ENCODE peak calls at places on chromosomes 4 and X, in seven cellular contexts. One of them, this sample, is unnamed.
A peak's percentile ranks its signal among the peaks of the same experiment; 100 is the strongest.

GRCh38 chr4:98248984-98249383 is 12.2 kb upstream of the RAP1GDS1 start:
- DNase-seq in neural progenitor cell: no peak
- DNase-seq in H1: no peak
- DNase-seq in heart right ventricle: no peak
- DNase-seq in HCT116: no peak
- DNase-seq in pancreas: no peak
- DNase-seq in HepG2: no peak
- DNase-seq in this sample: no peak

GRCh38 chr4:15339732-15340131 is 88.1 kb upstream of the C1QTNF7 start:
- DNase-seq in neural progenitor cell: no peak
- DNase-seq in H1: no peak
- DNase-seq in heart right ventricle: no peak
- DNase-seq in HCT116: no peak
- DNase-seq in pancreas: no peak
- DNase-seq in HepG2: no peak
- DNase-seq in this sample: no peak

GRCh38 chr4:121270384-121270783 is 106.3 kb upstream of the TNIP3 start:
- DNase-seq in neural progenitor cell: no peak
- DNase-seq in H1: no peak
- DNase-seq in heart right ventricle: no peak
- DNase-seq in HCT116: no peak
- DNase-seq in pancreas: no peak
- DNase-seq in HepG2: no peak
- DNase-seq in this sample: no peak

GRCh38 chrX:39944416-39944815 is 153.3 kb downstream of the BCOR start:
- DNase-seq in neural progenitor cell: no peak
- DNase-seq in H1: no peak
- DNase-seq in heart right ventricle: no peak
- DNase-seq in HCT116: no peak
- DNase-seq in pancreas: no peak
- DNase-seq in HepG2: no peak
- DNase-seq in this sample: no peak

GRCh38 chrX:20029728-20030127 is 38.9 kb upstream of the BCLAF3 start:
- DNase-seq in neural progenitor cell: no peak
- DNase-seq in H1: no peak
- DNase-seq in heart right ventricle: no peak
- DNase-seq in HCT116: no peak
- DNase-seq in pancreas: peak; percentile 42
- DNase-seq in HepG2: peak; percentile 82
- DNase-seq in this sample: no peak

GRCh38 chr4:55181606-55182005 is 56.2 kb upstream of the KDR start:
- DNase-seq in neural progenitor cell: no peak
- DNase-seq in H1: no peak
- DNase-seq in heart right ventricle: no peak
- DNase-seq in HCT116: no peak
- DNase-seq in pancreas: no peak
- DNase-seq in HepG2: no peak
- DNase-seq in this sample: no peak

GRCh38 chrX:154799554-154800348 is 5.5 kb downstream of the MPP1 start:
- DNase-seq in neural progenitor cell: peak; percentile 80
- DNase-seq in H1: no peak
- DNase-seq in heart right ventricle: no peak
- DNase-seq in HCT116: no peak
- DNase-seq in pancreas: peak; percentile 74
- DNase-seq in HepG2: peak; percentile 90
- DNase-seq in this sample: no peak

GRCh38 chr4:33025236-33025635 is 2305.1 kb downstream of the PCDH7 start:
- DNase-seq in neural progenitor cell: no peak
- DNase-seq in H1: no peak
- DNase-seq in heart right ventricle: no peak
- DNase-seq in HCT116: no peak
- DNase-seq in pancreas: no peak
- DNase-seq in HepG2: no peak
- DNase-seq in this sample: no peak

GRCh38 chr4:172982151-172982590 is 186.4 kb upstream of the GALNT7 start:
- DNase-seq in neural progenitor cell: no peak
- DNase-seq in H1: no peak
- DNase-seq in heart right ventricle: no peak
- DNase-seq in HCT116: peak; percentile 69
- DNase-seq in pancreas: peak; percentile 16
- DNase-seq in HepG2: no peak
- DNase-seq in this sample: no peak

GRCh38 chrX:6129195-6129594 is 99.5 kb downstream of the NLGN4X start:
- DNase-seq in neural progenitor cell: no peak
- DNase-seq in H1: no peak
- DNase-seq in heart right ventricle: no peak
- DNase-seq in HCT116: no peak
- DNase-seq in pancreas: no peak
- DNase-seq in HepG2: no peak
- DNase-seq in this sample: no peak

GRCh38 chr4:184473265-184473514 is 1.2 kb downstream of the IRF2 start:
- DNase-seq in neural progenitor cell: no peak
- DNase-seq in H1: no peak
- DNase-seq in heart right ventricle: no peak
- DNase-seq in HCT116: no peak
- DNase-seq in pancreas: peak; percentile 41
- DNase-seq in HepG2: no peak
- DNase-seq in this sample: no peak

GRCh38 chr4:184472540-184473264 is 1.6 kb downstream of the IRF2 start:
- DNase-seq in neural progenitor cell: peak; percentile 86
- DNase-seq in H1: no peak
- DNase-seq in heart right ventricle: peak; percentile 81
- DNase-seq in HCT116: no peak
- DNase-seq in pancreas: peak; percentile 84
- DNase-seq in HepG2: peak; percentile 71
- DNase-seq in this sample: peak; percentile 30

GRCh38 chr4:184474261-184475095 is at the start of gene IRF2:
- DNase-seq in neural progenitor cell: peak; percentile 94
- DNase-seq in H1: peak; percentile 77
- DNase-seq in heart right ventricle: peak; percentile 98
- DNase-seq in HCT116: peak; percentile 71
- DNase-seq in pancreas: peak; percentile 96
- DNase-seq in HepG2: peak; percentile 93
- DNase-seq in this sample: peak; percentile 83

GRCh38 chr4:184475096-184475461 is 729 bp upstream of the IRF2 start:
- DNase-seq in neural progenitor cell: no peak
- DNase-seq in H1: no peak
- DNase-seq in heart right ventricle: peak; percentile 50
- DNase-seq in HCT116: no peak
- DNase-seq in pancreas: peak; percentile 45
- DNase-seq in HepG2: no peak
- DNase-seq in this sample: peak; percentile 7

DNA sequence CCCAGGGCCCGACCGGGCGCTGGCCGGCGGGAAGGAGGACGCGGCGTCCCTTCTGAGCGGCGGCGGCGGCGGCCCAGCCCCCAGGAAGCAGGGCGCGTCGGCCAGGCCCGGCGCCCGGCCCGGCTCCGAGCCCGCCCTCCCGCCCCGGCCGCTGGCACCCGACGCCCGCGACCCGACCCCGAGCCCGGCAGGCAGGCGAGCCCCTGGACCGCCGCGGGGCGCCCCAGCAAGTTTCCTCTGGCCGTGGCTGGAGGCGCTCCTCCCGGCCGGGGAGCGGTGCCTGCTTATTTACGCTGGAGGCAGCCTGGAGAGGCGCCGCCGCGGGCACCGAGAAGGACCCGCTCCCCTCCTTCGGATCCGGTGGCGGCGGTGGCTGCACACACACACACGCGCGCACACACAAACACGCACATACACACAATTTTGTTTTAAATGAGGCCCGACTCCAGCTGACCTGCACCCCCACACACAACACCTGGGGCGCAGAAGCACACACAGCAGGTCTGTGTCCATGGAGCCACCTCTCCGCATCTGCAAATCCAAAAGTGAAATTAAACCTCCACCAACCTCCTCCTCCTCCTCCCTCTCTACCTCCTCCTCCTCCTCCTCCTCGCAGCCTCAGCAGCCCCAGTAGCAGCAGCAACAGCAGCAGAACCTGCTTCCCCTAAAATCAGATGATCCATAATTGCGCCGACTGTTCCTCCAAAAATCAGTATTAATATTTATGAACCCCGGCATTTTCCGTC is 662 bp downstream of the IRF2 start:
- DNase-seq in neural progenitor cell: peak; percentile 75
- DNase-seq in H1: no peak
- DNase-seq in heart right ventricle: peak; percentile 28
- DNase-seq in HCT116: no peak
- DNase-seq in pancreas: peak; percentile 44
- DNase-seq in HepG2: no peak
- DNase-seq in this sample: no peak
- H3K4me1 ChIP-seq in neural progenitor cell: peaks cover 8% of the 10 kb centered on the region
- H3K4me1 ChIP-seq in H1: peaks cover 8% of the 10 kb centered on the region
- H3K4me1 ChIP-seq in heart right ventricle: peaks cover 58% of the 10 kb centered on the region
- H3K4me1 ChIP-seq in HCT116: no peaks in the 10 kb centered on the region
- H3K4me1 ChIP-seq in pancreas: peaks cover 27% of the 10 kb centered on the region
- H3K4me1 ChIP-seq in HepG2: peaks cover 58% of the 10 kb centered on the region
- H3K4me1 ChIP-seq in this sample: peaks cover 26% of the 10 kb centered on the region

GRCh38 chrX:141341341-141341740 is 99.0 kb upstream of the SPANXC start:
- DNase-seq in neural progenitor cell: no peak
- DNase-seq in H1: no peak
- DNase-seq in heart right ventricle: peak; percentile 3
- DNase-seq in HCT116: no peak
- DNase-seq in pancreas: no peak
- DNase-seq in HepG2: no peak
- DNase-seq in this sample: no peak
- H3K27me3 ChIP-seq in neural progenitor cell: no peaks in the 10 kb centered on the region
- H3K27me3 ChIP-seq in H1: no peaks in the 10 kb centered on the region
- H3K27me3 ChIP-seq in heart right ventricle: no peaks in the 10 kb centered on the region
- H3K27me3 ChIP-seq in HCT116: no peaks in the 10 kb centered on the region
- H3K27me3 ChIP-seq in pancreas: no peaks in the 10 kb centered on the region
- H3K27me3 ChIP-seq in HepG2: no peaks in the 10 kb centered on the region
- H3K27me3 ChIP-seq in this sample: no peaks in the 10 kb centered on the region

DNA sequence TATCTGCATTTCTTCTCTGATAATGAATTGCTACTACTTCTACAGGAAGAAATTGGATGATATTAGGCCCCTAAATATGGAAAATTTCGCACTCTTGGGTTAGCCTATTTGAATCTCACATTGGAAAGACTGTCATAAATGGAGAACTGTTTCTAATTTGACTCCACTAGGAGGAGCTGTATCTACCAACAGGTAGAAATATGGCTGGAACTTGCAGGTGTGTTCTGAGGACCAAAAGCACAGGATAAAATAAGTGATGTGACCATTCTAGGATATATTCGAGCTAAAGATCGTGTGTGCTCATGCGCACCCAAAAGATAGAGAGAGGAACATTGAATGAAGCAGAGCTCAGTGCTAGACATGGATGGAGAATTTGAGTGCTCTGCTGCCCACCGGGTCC is 4.8 kb upstream of the NKAP start:
- DNase-seq in neural progenitor cell: no peak
- DNase-seq in H1: no peak
- DNase-seq in heart right ventricle: no peak
- DNase-seq in HCT116: no peak
- DNase-seq in pancreas: no peak
- DNase-seq in HepG2: no peak
- DNase-seq in this sample: no peak
- TF ChIP-seq CTCF in neural progenitor cell: peak; percentile 26
- TF ChIP-seq CTCF in H1: peak; percentile 17
- TF ChIP-seq CTCF in heart right ventricle: no peak
- TF ChIP-seq CTCF in HCT116: no peak
- TF ChIP-seq CTCF in pancreas: no peak
- TF ChIP-seq CTCF in HepG2: peak; percentile 25
- TF ChIP-seq CTCF in this sample: peak; percentile 11

DNA sequence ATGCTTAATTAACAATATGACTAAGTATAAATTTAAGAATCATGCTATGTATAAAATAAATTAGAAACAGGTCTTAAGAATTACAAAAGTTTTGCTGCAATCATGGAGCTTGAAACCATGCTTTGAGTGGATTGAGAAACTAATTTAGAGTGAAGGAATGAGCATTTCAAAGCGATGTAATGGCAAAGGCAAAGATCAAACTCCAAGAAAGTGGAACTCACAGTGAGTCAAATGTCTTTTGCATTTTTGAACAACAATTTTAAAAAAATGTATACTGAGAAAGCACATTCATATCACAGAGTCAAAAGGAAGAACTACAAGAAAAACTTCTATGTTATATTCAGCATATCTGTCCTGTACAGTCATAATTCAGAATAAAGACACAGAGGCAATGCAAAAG is 6.6 kb downstream of the GPRIN3 start:
- DNase-seq in neural progenitor cell: no peak
- DNase-seq in H1: no peak
- DNase-seq in heart right ventricle: no peak
- DNase-seq in HCT116: no peak
- DNase-seq in pancreas: no peak
- DNase-seq in HepG2: no peak
- DNase-seq in this sample: no peak
- H3K4me1 ChIP-seq in neural progenitor cell: no peaks in the 10 kb centered on the region
- H3K4me1 ChIP-seq in H1: no peaks in the 10 kb centered on the region
- H3K4me1 ChIP-seq in heart right ventricle: peaks cover 47% of the 10 kb centered on the region
- H3K4me1 ChIP-seq in HCT116: no peaks in the 10 kb centered on the region
- H3K4me1 ChIP-seq in pancreas: peaks cover 57% of the 10 kb centered on the region
- H3K4me1 ChIP-seq in HepG2: peaks cover 7% of the 10 kb centered on the region
- H3K4me1 ChIP-seq in this sample: no peaks in the 10 kb centered on the region

GRCh38 chrX:108167211-108167872 is 75.8 kb downstream of the ATG4A start:
- DNase-seq in neural progenitor cell: no peak
- DNase-seq in H1: no peak
- DNase-seq in heart right ventricle: no peak
- DNase-seq in HCT116: peak; percentile 23
- DNase-seq in pancreas: no peak
- DNase-seq in HepG2: no peak
- DNase-seq in this sample: no peak
- H3K27me3 ChIP-seq in neural progenitor cell: no peaks in the 10 kb centered on the region
- H3K27me3 ChIP-seq in H1: no peaks in the 10 kb centered on the region
- H3K27me3 ChIP-seq in heart right ventricle: no peaks in the 10 kb centered on the region
- H3K27me3 ChIP-seq in HCT116: no peaks in the 10 kb centered on the region
- H3K27me3 ChIP-seq in pancreas: no peaks in the 10 kb centered on the region
- H3K27me3 ChIP-seq in HepG2: no peaks in the 10 kb centered on the region
- H3K27me3 ChIP-seq in this sample: no peaks in the 10 kb centered on the region

GRCh38 chr4:154686838-154687237 is 57.0 kb upstream of the LRAT start:
- DNase-seq in neural progenitor cell: no peak
- DNase-seq in H1: no peak
- DNase-seq in heart right ventricle: no peak
- DNase-seq in HCT116: no peak
- DNase-seq in pancreas: no peak
- DNase-seq in HepG2: no peak
- DNase-seq in this sample: no peak
- TF ChIP-seq CTCF in neural progenitor cell: peak; percentile 15
- TF ChIP-seq CTCF in H1: no peak
- TF ChIP-seq CTCF in heart right ventricle: no peak
- TF ChIP-seq CTCF in HCT116: peak; percentile 26
- TF ChIP-seq CTCF in pancreas: no peak
- TF ChIP-seq CTCF in HepG2: no peak
- TF ChIP-seq CTCF in this sample: no peak

DNA sequence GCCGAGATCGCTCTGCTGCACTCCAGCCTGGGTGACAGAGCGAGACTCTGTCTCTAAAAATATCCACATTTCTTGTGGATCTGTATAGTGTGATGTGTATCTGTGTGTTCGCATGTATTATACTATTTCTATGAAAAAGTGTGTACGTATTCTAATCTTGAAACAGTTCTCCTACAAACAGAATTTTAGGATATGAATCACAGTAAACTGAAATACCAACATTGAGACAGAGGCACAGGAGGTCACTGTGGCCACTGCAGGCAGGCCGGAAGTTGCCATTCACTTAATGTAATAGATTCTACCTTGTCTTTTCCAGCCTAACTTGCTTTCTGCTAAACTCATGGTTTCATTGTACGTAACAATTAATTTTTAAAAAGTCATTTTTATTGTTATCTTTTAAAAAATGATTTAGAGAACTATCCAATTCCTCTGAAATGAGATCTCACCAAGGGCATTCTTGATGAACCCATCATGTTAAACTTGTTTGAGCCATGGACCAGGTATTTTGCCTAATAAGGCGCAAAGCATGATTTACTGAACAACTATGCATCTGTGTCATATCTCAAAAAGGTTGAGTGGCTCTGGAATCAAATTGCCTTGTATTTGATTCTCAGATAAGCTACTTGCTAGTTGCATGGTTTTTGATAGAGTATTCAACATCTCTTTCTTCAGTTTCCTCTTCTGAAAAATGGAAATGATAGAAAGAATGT is 154.9 kb upstream of the GYPA start:
- DNase-seq in neural progenitor cell: no peak
- DNase-seq in H1: no peak
- DNase-seq in heart right ventricle: no peak
- DNase-seq in HCT116: no peak
- DNase-seq in pancreas: no peak
- DNase-seq in HepG2: no peak
- DNase-seq in this sample: no peak
- H3K4me1 ChIP-seq in neural progenitor cell: no peaks in the 10 kb centered on the region
- H3K4me1 ChIP-seq in H1: no peaks in the 10 kb centered on the region
- H3K4me1 ChIP-seq in heart right ventricle: no peaks in the 10 kb centered on the region
- H3K4me1 ChIP-seq in HCT116: no peaks in the 10 kb centered on the region
- H3K4me1 ChIP-seq in pancreas: no peaks in the 10 kb centered on the region
- H3K4me1 ChIP-seq in HepG2: no peaks in the 10 kb centered on the region
- H3K4me1 ChIP-seq in this sample: no peaks in the 10 kb centered on the region

This sample was measured in esophagus squamous epithelium.